ENCODE peak calls at places on chromosome 15, in ten cellular contexts. One of them, this sample, is unnamed.

GRCh38 chr15:90165659-90166489 is 35.3 kb upstream of the SEMA4B start:
- DNase-seq in OCI-M1: peak; percentile 60
- DNase-seq in GM12865: peak; percentile 76
- DNase-seq in LNCaP clone FGC: peak; percentile 91
- DNase-seq in endothelial cell: no peak
- DNase-seq in iPS-NIHi11: peak; percentile 50
- DNase-seq in hepatocyte: peak; percentile 95
- DNase-seq in IMR-90: peak; percentile 100
- DNase-seq in NCI-H1105 treated with DMSO at 0.1 percent for 48 hours: peak; percentile 4
- DNase-seq in mesothelial cell of epicardium: no peak
- DNase-seq in this sample: no peak

GRCh38 chr15:42233107-42233506 is 25.0 kb upstream of the VPS39 start:
- DNase-seq in OCI-M1: no peak
- DNase-seq in GM12865: no peak
- DNase-seq in LNCaP clone FGC: no peak
- DNase-seq in endothelial cell: no peak
- DNase-seq in iPS-NIHi11: no peak
- DNase-seq in hepatocyte: no peak
- DNase-seq in IMR-90: no peak
- DNase-seq in NCI-H1105 treated with DMSO at 0.1 percent for 48 hours: no peak
- DNase-seq in mesothelial cell of epicardium: no peak
- DNase-seq in this sample: no peak

GRCh38 chr15:31453558-31454318 is 127.1 kb downstream of the KLF13 start:
- DNase-seq in OCI-M1: no peak
- DNase-seq in GM12865: no peak
- DNase-seq in LNCaP clone FGC: no peak
- DNase-seq in endothelial cell: no peak
- DNase-seq in iPS-NIHi11: no peak
- DNase-seq in hepatocyte: no peak
- DNase-seq in IMR-90: no peak
- DNase-seq in NCI-H1105 treated with DMSO at 0.1 percent for 48 hours: no peak
- DNase-seq in mesothelial cell of epicardium: no peak
- DNase-seq in this sample: no peak

GRCh38 chr15:45224596-45225217 is 27.3 kb upstream of the SLC28A2 start:
- DNase-seq in OCI-M1: no peak
- DNase-seq in GM12865: no peak
- DNase-seq in LNCaP clone FGC: no peak
- DNase-seq in endothelial cell: no peak
- DNase-seq in iPS-NIHi11: peak; percentile 23
- DNase-seq in hepatocyte: peak; percentile 56
- DNase-seq in IMR-90: no peak
- DNase-seq in NCI-H1105 treated with DMSO at 0.1 percent for 48 hours: no peak
- DNase-seq in mesothelial cell of epicardium: no peak
- DNase-seq in this sample: no peak

GRCh38 chr15:33074942-33075341 is 119.6 kb downstream of the FMN1 start:
- DNase-seq in OCI-M1: no peak
- DNase-seq in GM12865: no peak
- DNase-seq in LNCaP clone FGC: peak; percentile 14
- DNase-seq in endothelial cell: no peak
- DNase-seq in iPS-NIHi11: no peak
- DNase-seq in hepatocyte: no peak
- DNase-seq in IMR-90: no peak
- DNase-seq in NCI-H1105 treated with DMSO at 0.1 percent for 48 hours: no peak
- DNase-seq in mesothelial cell of epicardium: no peak
- DNase-seq in this sample: no peak

GRCh38 chr15:99135194-99135593 is 30.3 kb downstream of the SYNM start:
- DNase-seq in OCI-M1: no peak
- DNase-seq in GM12865: peak; percentile 68
- DNase-seq in LNCaP clone FGC: no peak
- DNase-seq in endothelial cell: no peak
- DNase-seq in iPS-NIHi11: no peak
- DNase-seq in hepatocyte: no peak
- DNase-seq in IMR-90: peak; percentile 47
- DNase-seq in NCI-H1105 treated with DMSO at 0.1 percent for 48 hours: no peak
- DNase-seq in mesothelial cell of epicardium: no peak
- DNase-seq in this sample: no peak

GRCh38 chr15:31758126-31758525 is 272.2 kb upstream of the CHRNA7 start:
- DNase-seq in OCI-M1: peak; percentile 50
- DNase-seq in GM12865: peak; percentile 89
- DNase-seq in LNCaP clone FGC: peak; percentile 52
- DNase-seq in endothelial cell: peak; percentile 69
- DNase-seq in iPS-NIHi11: no peak
- DNase-seq in hepatocyte: peak; percentile 34
- DNase-seq in IMR-90: peak; percentile 2
- DNase-seq in NCI-H1105 treated with DMSO at 0.1 percent for 48 hours: peak; percentile 1
- DNase-seq in mesothelial cell of epicardium: no peak
- DNase-seq in this sample: no peak

GRCh38 chr15:40439461-40440299 is 1.1 kb upstream of the BAHD1 start:
- DNase-seq in OCI-M1: peak; percentile 57
- DNase-seq in GM12865: peak; percentile 31
- DNase-seq in LNCaP clone FGC: no peak
- DNase-seq in endothelial cell: no peak
- DNase-seq in iPS-NIHi11: peak; percentile 61
- DNase-seq in hepatocyte: peak; percentile 72
- DNase-seq in IMR-90: peak; percentile 26
- DNase-seq in NCI-H1105 treated with DMSO at 0.1 percent for 48 hours: peak; percentile 1
- DNase-seq in mesothelial cell of epicardium: no peak
- DNase-seq in this sample: no peak

GRCh38 chr15:64583519-64583918 is 123.1 kb downstream of the ZNF609 start:
- DNase-seq in OCI-M1: no peak
- DNase-seq in GM12865: no peak
- DNase-seq in LNCaP clone FGC: no peak
- DNase-seq in endothelial cell: no peak
- DNase-seq in iPS-NIHi11: no peak
- DNase-seq in hepatocyte: no peak
- DNase-seq in IMR-90: no peak
- DNase-seq in NCI-H1105 treated with DMSO at 0.1 percent for 48 hours: no peak
- DNase-seq in mesothelial cell of epicardium: no peak
- DNase-seq in this sample: no peak

GRCh38 chr15:34217587-34218225 is 7.1 kb upstream of the EMC4 start:
- DNase-seq in OCI-M1: no peak
- DNase-seq in GM12865: no peak
- DNase-seq in LNCaP clone FGC: no peak
- DNase-seq in endothelial cell: no peak
- DNase-seq in iPS-NIHi11: no peak
- DNase-seq in hepatocyte: no peak
- DNase-seq in IMR-90: peak; percentile 31
- DNase-seq in NCI-H1105 treated with DMSO at 0.1 percent for 48 hours: no peak
- DNase-seq in mesothelial cell of epicardium: no peak
- DNase-seq in this sample: no peak

GRCh38 chr15:60758961-60759729 is 280.2 kb upstream of the ICE2 start:
- DNase-seq in OCI-M1: no peak
- DNase-seq in GM12865: no peak
- DNase-seq in LNCaP clone FGC: no peak
- DNase-seq in endothelial cell: no peak
- DNase-seq in iPS-NIHi11: no peak
- DNase-seq in hepatocyte: no peak
- DNase-seq in IMR-90: peak; percentile 97
- DNase-seq in NCI-H1105 treated with DMSO at 0.1 percent for 48 hours: no peak
- DNase-seq in mesothelial cell of epicardium: no peak
- DNase-seq in this sample: no peak

GRCh38 chr15:70852501-70853269 is 1.3 kb downstream of the LARP6 start:
- DNase-seq in OCI-M1: no peak
- DNase-seq in GM12865: no peak
- DNase-seq in LNCaP clone FGC: no peak
- DNase-seq in endothelial cell: no peak
- DNase-seq in iPS-NIHi11: no peak
- DNase-seq in hepatocyte: no peak
- DNase-seq in IMR-90: peak; percentile 88
- DNase-seq in NCI-H1105 treated with DMSO at 0.1 percent for 48 hours: no peak
- DNase-seq in mesothelial cell of epicardium: no peak
- DNase-seq in this sample: no peak

GRCh38 chr15:77002954-77003912 is 8.3 kb downstream of the PSTPIP1 start:
- DNase-seq in OCI-M1: no peak
- DNase-seq in GM12865: peak; percentile 80
- DNase-seq in LNCaP clone FGC: no peak
- DNase-seq in endothelial cell: no peak
- DNase-seq in iPS-NIHi11: no peak
- DNase-seq in hepatocyte: no peak
- DNase-seq in IMR-90: no peak
- DNase-seq in NCI-H1105 treated with DMSO at 0.1 percent for 48 hours: no peak
- DNase-seq in mesothelial cell of epicardium: no peak
- DNase-seq in this sample: peak; percentile 87

GRCh38 chr15:27422997-27423396 is 452.0 kb downstream of the GABRG3 start:
- DNase-seq in OCI-M1: no peak
- DNase-seq in GM12865: no peak
- DNase-seq in LNCaP clone FGC: no peak
- DNase-seq in endothelial cell: no peak
- DNase-seq in iPS-NIHi11: no peak
- DNase-seq in hepatocyte: no peak
- DNase-seq in IMR-90: no peak
- DNase-seq in NCI-H1105 treated with DMSO at 0.1 percent for 48 hours: no peak
- DNase-seq in mesothelial cell of epicardium: no peak
- DNase-seq in this sample: no peak

GRCh38 chr15:78051622-78052405 is 25.7 kb downstream of the TBC1D2B start:
- DNase-seq in OCI-M1: no peak
- DNase-seq in GM12865: no peak
- DNase-seq in LNCaP clone FGC: peak; percentile 63
- DNase-seq in endothelial cell: no peak
- DNase-seq in iPS-NIHi11: peak; percentile 50
- DNase-seq in hepatocyte: peak; percentile 69
- DNase-seq in IMR-90: peak; percentile 56
- DNase-seq in NCI-H1105 treated with DMSO at 0.1 percent for 48 hours: no peak
- DNase-seq in mesothelial cell of epicardium: no peak
- DNase-seq in this sample: no peak

GRCh38 chr15:29139072-29139471 is 130.6 kb downstream of the NSMCE3 start:
- DNase-seq in OCI-M1: no peak
- DNase-seq in GM12865: no peak
- DNase-seq in LNCaP clone FGC: no peak
- DNase-seq in endothelial cell: no peak
- DNase-seq in iPS-NIHi11: no peak
- DNase-seq in hepatocyte: no peak
- DNase-seq in IMR-90: no peak
- DNase-seq in NCI-H1105 treated with DMSO at 0.1 percent for 48 hours: no peak
- DNase-seq in mesothelial cell of epicardium: no peak
- DNase-seq in this sample: peak; percentile 43

GRCh38 chr15:92711457-92711831 is 55.9 kb upstream of the FAM174B start:
- DNase-seq in OCI-M1: no peak
- DNase-seq in GM12865: no peak
- DNase-seq in LNCaP clone FGC: no peak
- DNase-seq in endothelial cell: no peak
- DNase-seq in iPS-NIHi11: no peak
- DNase-seq in hepatocyte: peak; percentile 22
- DNase-seq in IMR-90: no peak
- DNase-seq in NCI-H1105 treated with DMSO at 0.1 percent for 48 hours: no peak
- DNase-seq in mesothelial cell of epicardium: no peak
- DNase-seq in this sample: no peak

GRCh38 chr15:81886586-81886985 is 159.2 kb downstream of the MEX3B start:
- DNase-seq in OCI-M1: no peak
- DNase-seq in GM12865: no peak
- DNase-seq in LNCaP clone FGC: no peak
- DNase-seq in endothelial cell: no peak
- DNase-seq in iPS-NIHi11: no peak
- DNase-seq in hepatocyte: no peak
- DNase-seq in IMR-90: peak; percentile 59
- DNase-seq in NCI-H1105 treated with DMSO at 0.1 percent for 48 hours: no peak
- DNase-seq in mesothelial cell of epicardium: no peak
- DNase-seq in this sample: no peak

GRCh38 chr15:58052334-58052733 is 13.2 kb downstream of the ALDH1A2 start:
- DNase-seq in OCI-M1: no peak
- DNase-seq in GM12865: no peak
- DNase-seq in LNCaP clone FGC: no peak
- DNase-seq in endothelial cell: no peak
- DNase-seq in iPS-NIHi11: no peak
- DNase-seq in hepatocyte: no peak
- DNase-seq in IMR-90: no peak
- DNase-seq in NCI-H1105 treated with DMSO at 0.1 percent for 48 hours: no peak
- DNase-seq in mesothelial cell of epicardium: no peak
- DNase-seq in this sample: no peak

GRCh38 chr15:38682861-38683260 is 118.2 kb upstream of the RASGRP1 start:
- DNase-seq in OCI-M1: no peak
- DNase-seq in GM12865: peak; percentile 50
- DNase-seq in LNCaP clone FGC: no peak
- DNase-seq in endothelial cell: no peak
- DNase-seq in iPS-NIHi11: no peak
- DNase-seq in hepatocyte: no peak
- DNase-seq in IMR-90: no peak
- DNase-seq in NCI-H1105 treated with DMSO at 0.1 percent for 48 hours: no peak
- DNase-seq in mesothelial cell of epicardium: no peak
- DNase-seq in this sample: no peak

GRCh38 chr15:88605507-88606436 is 15.4 kb upstream of the AEN start:
- DNase-seq in OCI-M1: peak; percentile 19
- DNase-seq in GM12865: no peak
- DNase-seq in LNCaP clone FGC: no peak
- DNase-seq in endothelial cell: peak; percentile 61
- DNase-seq in iPS-NIHi11: peak; percentile 73
- DNase-seq in hepatocyte: peak; percentile 73
- DNase-seq in IMR-90: peak; percentile 29
- DNase-seq in NCI-H1105 treated with DMSO at 0.1 percent for 48 hours: peak; percentile 38
- DNase-seq in mesothelial cell of epicardium: peak; percentile 65
- DNase-seq in this sample: no peak

GRCh38 chr15:71761649-71762048 is 48.7 kb upstream of the NR2E3 start:
- DNase-seq in OCI-M1: no peak
- DNase-seq in GM12865: no peak
- DNase-seq in LNCaP clone FGC: no peak
- DNase-seq in endothelial cell: no peak
- DNase-seq in iPS-NIHi11: no peak
- DNase-seq in hepatocyte: peak; percentile 73
- DNase-seq in IMR-90: peak; percentile 92
- DNase-seq in NCI-H1105 treated with DMSO at 0.1 percent for 48 hours: no peak
- DNase-seq in mesothelial cell of epicardium: no peak
- DNase-seq in this sample: no peak

GRCh38 chr15:90560229-90560771 is 30.6 kb downstream of the CRTC3 start:
- DNase-seq in OCI-M1: no peak
- DNase-seq in GM12865: no peak
- DNase-seq in LNCaP clone FGC: no peak
- DNase-seq in endothelial cell: no peak
- DNase-seq in iPS-NIHi11: no peak
- DNase-seq in hepatocyte: peak; percentile 49
- DNase-seq in IMR-90: peak; percentile 96
- DNase-seq in NCI-H1105 treated with DMSO at 0.1 percent for 48 hours: no peak
- DNase-seq in mesothelial cell of epicardium: no peak
- DNase-seq in this sample: peak; percentile 83

GRCh38 chr15:92272106-92272505 is 121.6 kb upstream of the ST8SIA2 start:
- DNase-seq in OCI-M1: no peak
- DNase-seq in GM12865: no peak
- DNase-seq in LNCaP clone FGC: no peak
- DNase-seq in endothelial cell: no peak
- DNase-seq in iPS-NIHi11: no peak
- DNase-seq in hepatocyte: no peak
- DNase-seq in IMR-90: no peak
- DNase-seq in NCI-H1105 treated with DMSO at 0.1 percent for 48 hours: no peak
- DNase-seq in mesothelial cell of epicardium: no peak
- DNase-seq in this sample: no peak

GRCh38 chr15:49620658-49621326 is at the start of the genes DTWD1 and FAM227B:
- DNase-seq in OCI-M1: peak; percentile 98
- DNase-seq in GM12865: peak; percentile 99
- DNase-seq in LNCaP clone FGC: peak; percentile 96
- DNase-seq in endothelial cell: peak; percentile 93
- DNase-seq in iPS-NIHi11: peak; percentile 93
- DNase-seq in hepatocyte: peak; percentile 98
- DNase-seq in IMR-90: peak; percentile 98
- DNase-seq in NCI-H1105 treated with DMSO at 0.1 percent for 48 hours: peak; percentile 87
- DNase-seq in mesothelial cell of epicardium: peak; percentile 87
- DNase-seq in this sample: peak; percentile 98

GRCh38 chr15:57640935-57641682 is 49.4 kb downstream of the MYZAP start:
- DNase-seq in OCI-M1: peak; percentile 68
- DNase-seq in GM12865: peak; percentile 15
- DNase-seq in LNCaP clone FGC: no peak
- DNase-seq in endothelial cell: peak; percentile 51
- DNase-seq in iPS-NIHi11: peak; percentile 52
- DNase-seq in hepatocyte: peak; percentile 52
- DNase-seq in IMR-90: peak; percentile 12
- DNase-seq in NCI-H1105 treated with DMSO at 0.1 percent for 48 hours: peak; percentile 16
- DNase-seq in mesothelial cell of epicardium: no peak
- DNase-seq in this sample: no peak

GRCh38 chr15:80856809-80857377 is 77.7 kb downstream of the CEMIP start:
- DNase-seq in OCI-M1: no peak
- DNase-seq in GM12865: no peak
- DNase-seq in LNCaP clone FGC: peak; percentile 89
- DNase-seq in endothelial cell: no peak
- DNase-seq in iPS-NIHi11: peak; percentile 79
- DNase-seq in hepatocyte: no peak
- DNase-seq in IMR-90: no peak
- DNase-seq in NCI-H1105 treated with DMSO at 0.1 percent for 48 hours: peak; percentile 51
- DNase-seq in mesothelial cell of epicardium: no peak
- DNase-seq in this sample: peak; percentile 84